ENCODE peak calls at places on chromosomes 11 and 22, in six cellular contexts. N is epithelial cell of proximal tubule, S is epithelial cell of esophagus, G is BJ, H is MM.1S, W is breast epithelium. X is an unnamed sample.

GRCh38 chr11:122853971-122854446 is 15.7 kb downstream of the CRTAM start:
- DNase-seq in H (peak), N (peak), G (no peak), W (peak), S (peak), X (peak)

GRCh38 chr11:87187930-87188329 is 150.2 kb downstream of the TMEM135 start:
- DNase-seq in G (no peak), N (no peak), W (no peak), H (no peak), S (no peak), X (no peak)

GRCh38 chr11:93054279-93054678 is 84.8 kb downstream of the MTNR1B start:
- DNase-seq in S (peak), H (no peak), W (no peak), G (no peak), N (no peak), X (no peak)

GRCh38 chr22:49514656-49515055 is 313.0 kb downstream of the BRD1 start:
- DNase-seq in G (no peak), N (no peak), S (no peak), H (no peak), W (no peak), X (no peak)

GRCh38 chr11:6925007-6925577 is 1.1 kb upstream of the ZNF215 start:
- DNase-seq in N (no peak), S (no peak), G (no peak), H (no peak), W (no peak), X (no peak)

GRCh38 chr11:62909107-62909894 is 11.9 kb downstream of the CHRM1 start:
- DNase-seq in S (peak), W (peak), N (no peak), H (peak), G (no peak), X (peak)

GRCh38 chr11:2789331-2789730 is 89.5 kb upstream of the KCNQ1OT1 start:
- DNase-seq in W (peak), H (no peak), N (no peak), G (no peak), S (no peak), X (no peak)

GRCh38 chr11:118792642-118793124 is 1.7 kb upstream of the DDX6 start:
- DNase-seq in G (peak), N (peak), W (peak), H (peak), S (peak), X (peak)

GRCh38 chr11:65558002-65558784 is at the start of gene LTBP3:
- DNase-seq in S (no peak), W (peak), G (no peak), H (peak), N (no peak), X (no peak)

GRCh38 chr22:28247667-28248363 is 328.8 kb upstream of the PITPNB start:
- DNase-seq in W (no peak), N (no peak), G (no peak), S (no peak), H (no peak), X (no peak)

GRCh38 chr22:26453195-26453594 is 24.1 kb downstream of the ASPHD2 start:
- DNase-seq in G (no peak), N (no peak), W (no peak), H (no peak), S (no peak), X (no peak)

GRCh38 chr11:36777302-36777701 is 179.3 kb upstream of the RAG2 start:
- DNase-seq in N (no peak), H (no peak), W (no peak), S (no peak), G (no peak), X (no peak)

GRCh38 chr11:56876621-56877312 is 111.9 kb upstream of the OR5AK2 start:
- DNase-seq in N (no peak), H (no peak), W (no peak), G (no peak), S (peak), X (no peak)

GRCh38 chr11:105923814-105924213 is 98.2 kb downstream of the MSANTD4 start:
- DNase-seq in H (no peak), N (no peak), S (peak), W (no peak), G (peak), X (peak)

GRCh38 chr22:44584256-44584902 is 86.3 kb upstream of the RTL6 start:
- DNase-seq in S (no peak), N (no peak), W (no peak), G (no peak), H (no peak), X (no peak)

GRCh38 chr11:57310630-57311086 is 14.1 kb downstream of the TNKS1BP1 start:
- DNase-seq in G (no peak), W (no peak), S (peak), N (no peak), H (no peak), X (no peak)

GRCh38 chr22:42289671-42290269 is 19.3 kb upstream of the TCF20 start:
- DNase-seq in G (no peak), H (no peak), S (no peak), N (no peak), W (no peak), X (peak)

GRCh38 chr11:76623171-76623883 is 47.2 kb downstream of the LRRC32 start:
- DNase-seq in S (peak), W (no peak), H (no peak), G (no peak), N (no peak), X (no peak)

GRCh38 chr11:119982517-119983239 is 155.2 kb downstream of the TRIM29 start:
- DNase-seq in G (no peak), S (no peak), H (no peak), N (no peak), W (no peak), X (no peak)

GRCh38 chr22:41925783-41926460 is 684 bp downstream of the TNFRSF13C start:
- DNase-seq in G (no peak), W (no peak), S (peak), H (peak), N (no peak), X (no peak)

GRCh38 chr11:134784525-134784924 is 372.5 kb upstream of the B3GAT1 start:
- DNase-seq in N (no peak), H (no peak), S (no peak), W (no peak), G (no peak), X (no peak)

GRCh38 chr11:3057069-3057963 is at the start of gene CARS1:
- DNase-seq in W (peak), G (peak), S (peak), H (peak), N (peak), X (peak)

GRCh38 chr22:37258005-37258790 is 14.1 kb upstream of the RAC2 start:
- DNase-seq in H (no peak), N (no peak), W (no peak), S (no peak), G (no peak), X (no peak)

GRCh38 chr22:23899042-23899745 is 5.0 kb downstream of the MIF start:
- DNase-seq in W (no peak), N (no peak), G (no peak), H (no peak), S (no peak), X (no peak)

GRCh38 chr11:121510438-121510837 is 57.7 kb upstream of the SORL1-AS1 start:
- DNase-seq in G (no peak), S (no peak), N (no peak), W (no peak), H (no peak), X (no peak)

GRCh38 chr11:88035271-88035670 is 140.0 kb downstream of the RAB38 start:
- DNase-seq in G (no peak), H (no peak), S (peak), N (no peak), W (no peak), X (no peak)

GRCh38 chr11:35525501-35526175 is at the start of gene PAMR1:
- DNase-seq in N (no peak), H (peak), W (peak), G (no peak), S (peak), X (no peak)

GRCh38 chr22:38501797-38502672 is 4.1 kb downstream of the DDX17 start:
- DNase-seq in H (no peak), N (no peak), G (no peak), S (no peak), W (no peak), X (no peak)
- H3K4me3 ChIP-seq in H (no peak), N (no peak), G (no peak), S (peak), W (peak), X (peak)

GRCh38 chr11:124834526-124835190 is 30.6 kb upstream of the ROBO3 start:
- DNase-seq in G (no peak), H (no peak), S (no peak), N (peak), W (no peak), X (no peak)

GRCh38 chr11:124839051-124839971 is 25.9 kb upstream of the ROBO3 start:
- DNase-seq in S (no peak), H (no peak), W (no peak), N (no peak), G (no peak), X (no peak)

GRCh38 chr11:124835918-124836317 is 29.3 kb upstream of the ROBO3 start:
- DNase-seq in G (no peak), S (no peak), N (no peak), H (no peak), W (no peak), X (no peak)

GRCh38 chr11:124839972-124840621 is 25.1 kb upstream of the ROBO3 start:
- DNase-seq in N (no peak), W (no peak), G (no peak), S (no peak), H (no peak), X (no peak)

GRCh38 chr11:124837491-124837856 is 27.8 kb upstream of the ROBO3 start:
- DNase-seq in S (peak), W (no peak), H (peak), G (peak), N (peak), X (peak)
- TF ChIP-seq CTCF in S (peak), W (no peak), H (peak), G (peak), N (peak), X (peak)

DNA sequence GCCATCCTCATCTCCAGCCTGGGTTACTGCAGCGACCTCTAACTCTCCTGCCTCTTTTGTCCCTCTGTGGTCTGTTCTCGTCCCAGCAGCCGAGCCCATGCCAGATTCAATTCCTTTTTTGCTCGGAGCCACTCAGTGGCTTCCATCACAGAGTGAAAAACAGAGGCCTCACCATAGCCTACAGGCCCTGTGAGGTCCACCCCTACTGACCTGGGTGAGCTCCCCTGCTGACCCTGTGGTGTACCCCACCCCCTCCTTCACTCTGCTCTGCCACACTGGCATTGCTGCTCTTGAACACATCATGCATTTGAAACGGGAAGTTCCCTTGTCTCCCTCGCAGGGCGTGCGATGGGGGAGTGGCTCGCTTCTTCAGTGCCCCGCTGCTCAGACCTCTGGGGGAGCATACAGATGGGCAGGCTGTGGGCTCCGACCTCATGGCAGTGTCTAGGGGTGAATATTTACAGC is 2.1 kb downstream of the AIP start:
- DNase-seq in S (no peak), W (no peak), G (no peak), N (no peak), H (no peak), X (no peak)
- H3K4me3 ChIP-seq in S (no peak), W (no peak), G (no peak), N (no peak), H (no peak), X (no peak)

GRCh38 chr11:60871378-60872061 is 4.2 kb downstream of the ZP1 start:
- DNase-seq in N (no peak), G (no peak), H (no peak), S (no peak), W (no peak), X (no peak)
- TF ChIP-seq CTCF in N (peak), G (peak), H (no peak), S (no peak), W (no peak), X (peak)

DNA sequence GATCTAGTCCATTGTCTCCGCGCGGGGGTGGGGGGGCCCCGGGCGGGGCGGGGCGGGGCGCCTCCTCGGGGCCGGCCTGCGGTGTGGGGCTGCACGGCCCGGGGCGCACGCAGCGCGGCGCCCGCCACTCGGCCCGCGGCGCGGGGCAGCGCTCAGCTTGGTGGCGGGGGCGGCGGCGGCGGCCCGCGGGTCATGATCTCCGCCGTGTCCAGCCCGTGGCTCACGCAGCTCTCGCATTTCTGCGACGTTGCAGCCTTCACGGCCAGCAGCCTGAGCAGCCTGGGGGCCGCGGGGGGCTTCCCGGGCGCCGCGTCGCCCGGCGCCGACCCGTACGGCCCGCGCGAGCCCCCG is at the start of gene TBX1:
- DNase-seq in N (no peak), H (no peak), S (no peak), G (no peak), W (no peak), X (no peak)
- H3K4me3 ChIP-seq in N (no peak), H (no peak), S (peak), G (peak), W (peak), X (no peak)

GRCh38 chr11:69093106-69093505 is 44.4 kb downstream of the TPCN2 start:
- DNase-seq in N (no peak), H (no peak), W (no peak), G (no peak), S (no peak), X (no peak)
- TF ChIP-seq CTCF in N (no peak), H (no peak), W (no peak), G (no peak), S (no peak), X (no peak)

DNA sequence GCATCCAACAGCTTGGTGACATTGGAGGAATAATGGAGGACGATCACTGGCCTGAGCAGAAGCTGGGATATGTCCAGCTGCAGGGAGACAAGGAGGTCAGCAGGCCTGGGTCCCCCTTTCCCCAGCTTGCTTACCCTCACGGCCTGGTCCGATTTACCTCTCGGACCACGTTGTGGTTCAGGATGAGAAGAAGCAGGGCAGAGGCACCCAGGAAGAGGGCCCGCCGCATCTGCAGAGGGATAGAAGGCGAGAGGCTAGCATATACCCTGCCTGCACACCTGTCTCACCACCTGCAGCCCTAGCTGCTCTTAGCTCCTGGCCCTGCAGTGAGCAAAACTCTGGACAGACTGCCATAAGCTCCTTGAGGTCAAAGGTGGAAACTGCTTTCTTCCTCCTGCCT is 1.3 kb downstream of the RNF215 start:
- DNase-seq in H (no peak), N (no peak), G (no peak), S (no peak), W (no peak), X (no peak)
- H3K4me3 ChIP-seq in H (no peak), N (peak), G (no peak), S (no peak), W (no peak), X (no peak)

DNA sequence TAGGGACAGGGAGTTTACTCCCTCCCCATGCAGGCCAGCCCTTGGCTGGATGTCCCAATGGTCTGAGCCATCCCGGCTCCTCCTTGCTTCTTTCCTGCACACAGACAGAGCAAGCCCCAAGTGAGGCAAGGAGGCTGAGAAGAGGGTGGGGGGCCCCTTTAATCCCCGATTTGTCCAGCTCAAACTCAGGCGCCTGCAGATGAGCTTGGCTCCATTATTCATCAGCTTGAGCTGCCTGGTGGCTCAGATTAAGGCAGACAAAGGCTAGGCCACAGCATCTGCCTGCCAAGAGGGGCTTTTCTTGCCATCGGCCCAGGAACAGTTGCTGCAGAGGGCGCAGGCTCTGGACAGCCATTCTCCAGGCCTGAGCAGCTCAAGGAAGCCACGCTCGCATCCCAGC is 35.5 kb downstream of the LMO1 start:
- DNase-seq in N (no peak), G (no peak), S (no peak), W (no peak), H (no peak), X (no peak)
- TF ChIP-seq CTCF in N (no peak), G (no peak), S (no peak), W (no peak), H (no peak), X (no peak)

GRCh38 chr11:128704517-128704916 is 10.6 kb downstream of the FLI1 start:
- DNase-seq in S (no peak), H (no peak), N (no peak), W (no peak), G (no peak), X (no peak)

GRCh38 chr11:128701936-128702335 is 8.1 kb downstream of the FLI1 start:
- DNase-seq in H (no peak), N (no peak), G (no peak), W (no peak), S (no peak), X (no peak)

GRCh38 chr11:128696930-128697329 is 3.1 kb downstream of the FLI1 start:
- DNase-seq in W (no peak), N (no peak), H (no peak), S (no peak), G (no peak), X (no peak)

GRCh38 chr11:128697645-128698174 is 3.8 kb downstream of the FLI1 start:
- DNase-seq in G (no peak), S (no peak), H (no peak), W (no peak), N (no peak), X (no peak)

DNA sequence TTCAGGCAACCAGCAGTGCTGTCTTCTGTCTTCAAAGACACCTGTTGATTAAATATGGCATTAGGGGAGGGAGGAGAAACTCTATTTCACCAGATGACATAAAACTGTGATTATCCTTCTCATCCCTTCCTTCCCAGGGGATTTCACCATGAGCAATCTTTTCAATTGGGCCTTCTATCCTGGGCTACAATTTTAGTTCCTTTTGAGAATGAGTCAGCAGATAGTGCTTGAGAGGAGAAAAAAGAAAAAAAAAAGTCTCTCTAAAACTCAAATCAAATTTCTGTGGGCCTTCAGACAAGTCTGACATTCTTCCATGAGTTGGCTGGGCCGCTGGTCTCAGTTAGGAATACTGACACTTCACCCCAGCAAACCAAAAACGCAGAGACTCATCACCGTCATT is 7.2 kb downstream of the FLI1 start:
- DNase-seq in S (no peak), N (no peak), H (no peak), G (no peak), W (no peak), X (no peak)
- H3K4me3 ChIP-seq in S (no peak), N (no peak), H (no peak), G (no peak), W (no peak), X (no peak)